ENCODE peak calls at places on chromosomes 16 and 17, in nine cellular contexts. One of them, this sample, is unnamed.

GRCh38 chr17:73770115-73770848 is 126.0 kb upstream of the SDK2 start:
- DNase-seq in PC-9: no peak
- DNase-seq in T-cell: no peak
- DNase-seq in T47D: peak
- DNase-seq in ELR: peak
- DNase-seq in stimulated activated CD8-positive, alpha-beta memory T cell treated with anti-CD3 and anti-CD28 coated beads, Interleukin-15, amount 100 ng/mL, for 24 hours: no peak
- DNase-seq in CD8-positive, alpha-beta T cell: no peak
- DNase-seq in hepatocyte: peak
- DNase-seq in hepatic stellate cell: no peak
- DNase-seq in this sample: peak

GRCh38 chr16:10205688-10206087 is 23.5 kb upstream of the GRIN2A start:
- DNase-seq in PC-9: no peak
- DNase-seq in T-cell: no peak
- DNase-seq in T47D: no peak
- DNase-seq in ELR: no peak
- DNase-seq in stimulated activated CD8-positive, alpha-beta memory T cell treated with anti-CD3 and anti-CD28 coated beads, Interleukin-15, amount 100 ng/mL, for 24 hours: no peak
- DNase-seq in CD8-positive, alpha-beta T cell: no peak
- DNase-seq in hepatocyte: no peak
- DNase-seq in hepatic stellate cell: no peak
- DNase-seq in this sample: no peak

GRCh38 chr16:31460582-31461002 is 1.3 kb downstream of the ARMC5 start:
- DNase-seq in PC-9: peak
- DNase-seq in T-cell: no peak
- DNase-seq in T47D: peak
- DNase-seq in ELR: peak
- DNase-seq in stimulated activated CD8-positive, alpha-beta memory T cell treated with anti-CD3 and anti-CD28 coated beads, Interleukin-15, amount 100 ng/mL, for 24 hours: no peak
- DNase-seq in CD8-positive, alpha-beta T cell: no peak
- DNase-seq in hepatocyte: peak
- DNase-seq in hepatic stellate cell: no peak
- DNase-seq in this sample: no peak

GRCh38 chr17:4375039-4375748 is 8.7 kb upstream of the UBE2G1 start:
- DNase-seq in PC-9: no peak
- DNase-seq in T-cell: peak
- DNase-seq in T47D: no peak
- DNase-seq in ELR: no peak
- DNase-seq in stimulated activated CD8-positive, alpha-beta memory T cell treated with anti-CD3 and anti-CD28 coated beads, Interleukin-15, amount 100 ng/mL, for 24 hours: no peak
- DNase-seq in CD8-positive, alpha-beta T cell: peak
- DNase-seq in hepatocyte: no peak
- DNase-seq in hepatic stellate cell: no peak
- DNase-seq in this sample: no peak

GRCh38 chr17:7612294-7612640 is 2.4 kb downstream of the FXR2 start:
- DNase-seq in PC-9: no peak
- DNase-seq in T-cell: no peak
- DNase-seq in T47D: no peak
- DNase-seq in ELR: no peak
- DNase-seq in stimulated activated CD8-positive, alpha-beta memory T cell treated with anti-CD3 and anti-CD28 coated beads, Interleukin-15, amount 100 ng/mL, for 24 hours: no peak
- DNase-seq in CD8-positive, alpha-beta T cell: no peak
- DNase-seq in hepatocyte: no peak
- DNase-seq in hepatic stellate cell: no peak
- DNase-seq in this sample: no peak

GRCh38 chr16:51952500-51952899 is 594.4 kb downstream of the TOX3 start:
- DNase-seq in PC-9: no peak
- DNase-seq in T-cell: no peak
- DNase-seq in T47D: no peak
- DNase-seq in ELR: no peak
- DNase-seq in stimulated activated CD8-positive, alpha-beta memory T cell treated with anti-CD3 and anti-CD28 coated beads, Interleukin-15, amount 100 ng/mL, for 24 hours: no peak
- DNase-seq in CD8-positive, alpha-beta T cell: no peak
- DNase-seq in hepatocyte: no peak
- DNase-seq in hepatic stellate cell: no peak
- DNase-seq in this sample: no peak

GRCh38 chr17:70320642-70321345 is 151.5 kb downstream of the KCNJ2 start:
- DNase-seq in PC-9: no peak
- DNase-seq in T-cell: no peak
- DNase-seq in T47D: no peak
- DNase-seq in ELR: no peak
- DNase-seq in stimulated activated CD8-positive, alpha-beta memory T cell treated with anti-CD3 and anti-CD28 coated beads, Interleukin-15, amount 100 ng/mL, for 24 hours: no peak
- DNase-seq in CD8-positive, alpha-beta T cell: no peak
- DNase-seq in hepatocyte: peak
- DNase-seq in hepatic stellate cell: no peak
- DNase-seq in this sample: no peak

GRCh38 chr16:4802659-4803287 is 340 bp upstream of the ROGDI start:
- DNase-seq in PC-9: peak
- DNase-seq in T-cell: peak
- DNase-seq in T47D: peak
- DNase-seq in ELR: peak
- DNase-seq in stimulated activated CD8-positive, alpha-beta memory T cell treated with anti-CD3 and anti-CD28 coated beads, Interleukin-15, amount 100 ng/mL, for 24 hours: peak
- DNase-seq in CD8-positive, alpha-beta T cell: peak
- DNase-seq in hepatocyte: peak
- DNase-seq in hepatic stellate cell: peak
- DNase-seq in this sample: peak

GRCh38 chr16:53629607-53630312 is 73.9 kb downstream of the RPGRIP1L start:
- DNase-seq in PC-9: no peak
- DNase-seq in T-cell: no peak
- DNase-seq in T47D: no peak
- DNase-seq in ELR: no peak
- DNase-seq in stimulated activated CD8-positive, alpha-beta memory T cell treated with anti-CD3 and anti-CD28 coated beads, Interleukin-15, amount 100 ng/mL, for 24 hours: no peak
- DNase-seq in CD8-positive, alpha-beta T cell: no peak
- DNase-seq in hepatocyte: no peak
- DNase-seq in hepatic stellate cell: no peak
- DNase-seq in this sample: no peak

GRCh38 chr17:49955157-49955556 is 13.8 kb upstream of the DLX4 start:
- DNase-seq in PC-9: peak
- DNase-seq in T-cell: no peak
- DNase-seq in T47D: no peak
- DNase-seq in ELR: peak
- DNase-seq in stimulated activated CD8-positive, alpha-beta memory T cell treated with anti-CD3 and anti-CD28 coated beads, Interleukin-15, amount 100 ng/mL, for 24 hours: no peak
- DNase-seq in CD8-positive, alpha-beta T cell: no peak
- DNase-seq in hepatocyte: no peak
- DNase-seq in hepatic stellate cell: no peak
- DNase-seq in this sample: no peak

GRCh38 chr17:82463881-82464566 is 5.5 kb downstream of the NARF start:
- DNase-seq in PC-9: no peak
- DNase-seq in T-cell: no peak
- DNase-seq in T47D: no peak
- DNase-seq in ELR: no peak
- DNase-seq in stimulated activated CD8-positive, alpha-beta memory T cell treated with anti-CD3 and anti-CD28 coated beads, Interleukin-15, amount 100 ng/mL, for 24 hours: no peak
- DNase-seq in CD8-positive, alpha-beta T cell: no peak
- DNase-seq in hepatocyte: no peak
- DNase-seq in hepatic stellate cell: no peak
- DNase-seq in this sample: no peak

GRCh38 chr16:86692476-86692875 is 114.1 kb downstream of the FOXL1 start:
- DNase-seq in PC-9: no peak
- DNase-seq in T-cell: no peak
- DNase-seq in T47D: no peak
- DNase-seq in ELR: no peak
- DNase-seq in stimulated activated CD8-positive, alpha-beta memory T cell treated with anti-CD3 and anti-CD28 coated beads, Interleukin-15, amount 100 ng/mL, for 24 hours: no peak
- DNase-seq in CD8-positive, alpha-beta T cell: no peak
- DNase-seq in hepatocyte: no peak
- DNase-seq in hepatic stellate cell: no peak
- DNase-seq in this sample: no peak

GRCh38 chr17:44779211-44780025 is 20.6 kb downstream of the ADAM11 start:
- DNase-seq in PC-9: peak
- DNase-seq in T-cell: peak
- DNase-seq in T47D: peak
- DNase-seq in ELR: peak
- DNase-seq in stimulated activated CD8-positive, alpha-beta memory T cell treated with anti-CD3 and anti-CD28 coated beads, Interleukin-15, amount 100 ng/mL, for 24 hours: peak
- DNase-seq in CD8-positive, alpha-beta T cell: peak
- DNase-seq in hepatocyte: peak
- DNase-seq in hepatic stellate cell: peak
- DNase-seq in this sample: peak

GRCh38 chr16:4624827-4625616 is 396 bp downstream of the MGRN1 start:
- DNase-seq in PC-9: no peak
- DNase-seq in T-cell: peak
- DNase-seq in T47D: peak
- DNase-seq in ELR: peak
- DNase-seq in stimulated activated CD8-positive, alpha-beta memory T cell treated with anti-CD3 and anti-CD28 coated beads, Interleukin-15, amount 100 ng/mL, for 24 hours: peak
- DNase-seq in CD8-positive, alpha-beta T cell: peak
- DNase-seq in hepatocyte: peak
- DNase-seq in hepatic stellate cell: peak
- DNase-seq in this sample: no peak

GRCh38 chr17:57448288-57449283 is 192.3 kb downstream of the MSI2 start:
- DNase-seq in PC-9: no peak
- DNase-seq in T-cell: no peak
- DNase-seq in T47D: no peak
- DNase-seq in ELR: no peak
- DNase-seq in stimulated activated CD8-positive, alpha-beta memory T cell treated with anti-CD3 and anti-CD28 coated beads, Interleukin-15, amount 100 ng/mL, for 24 hours: no peak
- DNase-seq in CD8-positive, alpha-beta T cell: no peak
- DNase-seq in hepatocyte: no peak
- DNase-seq in hepatic stellate cell: no peak
- DNase-seq in this sample: no peak

GRCh38 chr17:78923660-78924453 is 1.3 kb downstream of the TIMP2 start:
- DNase-seq in PC-9: peak
- DNase-seq in T-cell: peak
- DNase-seq in T47D: peak
- DNase-seq in ELR: peak
- DNase-seq in stimulated activated CD8-positive, alpha-beta memory T cell treated with anti-CD3 and anti-CD28 coated beads, Interleukin-15, amount 100 ng/mL, for 24 hours: no peak
- DNase-seq in CD8-positive, alpha-beta T cell: peak
- DNase-seq in hepatocyte: peak
- DNase-seq in hepatic stellate cell: peak
- DNase-seq in this sample: no peak

GRCh38 chr17:6913608-6914443 is 82.0 kb upstream of the ALOX12 start:
- DNase-seq in PC-9: no peak
- DNase-seq in T-cell: peak
- DNase-seq in T47D: peak
- DNase-seq in ELR: peak
- DNase-seq in stimulated activated CD8-positive, alpha-beta memory T cell treated with anti-CD3 and anti-CD28 coated beads, Interleukin-15, amount 100 ng/mL, for 24 hours: peak
- DNase-seq in CD8-positive, alpha-beta T cell: peak
- DNase-seq in hepatocyte: peak
- DNase-seq in hepatic stellate cell: peak
- DNase-seq in this sample: peak

GRCh38 chr17:7557147-7557764 is 1.3 kb upstream of the TNFSF13 start:
- DNase-seq in PC-9: no peak
- DNase-seq in T-cell: no peak
- DNase-seq in T47D: no peak
- DNase-seq in ELR: no peak
- DNase-seq in stimulated activated CD8-positive, alpha-beta memory T cell treated with anti-CD3 and anti-CD28 coated beads, Interleukin-15, amount 100 ng/mL, for 24 hours: no peak
- DNase-seq in CD8-positive, alpha-beta T cell: no peak
- DNase-seq in hepatocyte: no peak
- DNase-seq in hepatic stellate cell: no peak
- DNase-seq in this sample: no peak

GRCh38 chr17:62755139-62755851 is 52.8 kb downstream of the MARCHF10 start:
- DNase-seq in PC-9: no peak
- DNase-seq in T-cell: no peak
- DNase-seq in T47D: peak
- DNase-seq in ELR: no peak
- DNase-seq in stimulated activated CD8-positive, alpha-beta memory T cell treated with anti-CD3 and anti-CD28 coated beads, Interleukin-15, amount 100 ng/mL, for 24 hours: no peak
- DNase-seq in CD8-positive, alpha-beta T cell: no peak
- DNase-seq in hepatocyte: peak
- DNase-seq in hepatic stellate cell: no peak
- DNase-seq in this sample: no peak

GRCh38 chr17:76166168-76166567 is 25.1 kb upstream of the FOXJ1 start:
- DNase-seq in PC-9: no peak
- DNase-seq in T-cell: no peak
- DNase-seq in T47D: no peak
- DNase-seq in ELR: peak
- DNase-seq in stimulated activated CD8-positive, alpha-beta memory T cell treated with anti-CD3 and anti-CD28 coated beads, Interleukin-15, amount 100 ng/mL, for 24 hours: no peak
- DNase-seq in CD8-positive, alpha-beta T cell: no peak
- DNase-seq in hepatocyte: no peak
- DNase-seq in hepatic stellate cell: no peak
- DNase-seq in this sample: no peak

GRCh38 chr17:7573324-7574080 is 5.9 kb upstream of the CD68 start:
- DNase-seq in PC-9: peak
- DNase-seq in T-cell: peak
- DNase-seq in T47D: peak
- DNase-seq in ELR: peak
- DNase-seq in stimulated activated CD8-positive, alpha-beta memory T cell treated with anti-CD3 and anti-CD28 coated beads, Interleukin-15, amount 100 ng/mL, for 24 hours: peak
- DNase-seq in CD8-positive, alpha-beta T cell: peak
- DNase-seq in hepatocyte: peak
- DNase-seq in hepatic stellate cell: peak
- DNase-seq in this sample: peak

GRCh38 chr17:39573447-39574298 is 34.0 kb downstream of the NEUROD2 start:
- DNase-seq in PC-9: peak
- DNase-seq in T-cell: peak
- DNase-seq in T47D: peak
- DNase-seq in ELR: peak
- DNase-seq in stimulated activated CD8-positive, alpha-beta memory T cell treated with anti-CD3 and anti-CD28 coated beads, Interleukin-15, amount 100 ng/mL, for 24 hours: no peak
- DNase-seq in CD8-positive, alpha-beta T cell: peak
- DNase-seq in hepatocyte: peak
- DNase-seq in hepatic stellate cell: peak
- DNase-seq in this sample: no peak

GRCh38 chr16:78666318-78666717 is 566.9 kb downstream of the WWOX start:
- DNase-seq in PC-9: no peak
- DNase-seq in T-cell: no peak
- DNase-seq in T47D: no peak
- DNase-seq in ELR: no peak
- DNase-seq in stimulated activated CD8-positive, alpha-beta memory T cell treated with anti-CD3 and anti-CD28 coated beads, Interleukin-15, amount 100 ng/mL, for 24 hours: no peak
- DNase-seq in CD8-positive, alpha-beta T cell: no peak
- DNase-seq in hepatocyte: no peak
- DNase-seq in hepatic stellate cell: no peak
- DNase-seq in this sample: no peak

GRCh38 chr16:31105677-31106213 is 2.4 kb upstream of the BCKDK start:
- DNase-seq in PC-9: peak
- DNase-seq in T-cell: peak
- DNase-seq in T47D: peak
- DNase-seq in ELR: peak
- DNase-seq in stimulated activated CD8-positive, alpha-beta memory T cell treated with anti-CD3 and anti-CD28 coated beads, Interleukin-15, amount 100 ng/mL, for 24 hours: peak
- DNase-seq in CD8-positive, alpha-beta T cell: peak
- DNase-seq in hepatocyte: peak
- DNase-seq in hepatic stellate cell: peak
- DNase-seq in this sample: no peak

GRCh38 chr16:2966803-2967184 is 2.4 kb upstream of the PAQR4 start:
- DNase-seq in PC-9: no peak
- DNase-seq in T-cell: no peak
- DNase-seq in T47D: no peak
- DNase-seq in ELR: no peak
- DNase-seq in stimulated activated CD8-positive, alpha-beta memory T cell treated with anti-CD3 and anti-CD28 coated beads, Interleukin-15, amount 100 ng/mL, for 24 hours: no peak
- DNase-seq in CD8-positive, alpha-beta T cell: no peak
- DNase-seq in hepatocyte: no peak
- DNase-seq in hepatic stellate cell: no peak
- DNase-seq in this sample: no peak

GRCh38 chr16:30997887-30998711 is 12.3 kb downstream of the STX1B start:
- DNase-seq in PC-9: peak
- DNase-seq in T-cell: no peak
- DNase-seq in T47D: no peak
- DNase-seq in ELR: peak
- DNase-seq in stimulated activated CD8-positive, alpha-beta memory T cell treated with anti-CD3 and anti-CD28 coated beads, Interleukin-15, amount 100 ng/mL, for 24 hours: no peak
- DNase-seq in CD8-positive, alpha-beta T cell: no peak
- DNase-seq in hepatocyte: peak
- DNase-seq in hepatic stellate cell: peak
- DNase-seq in this sample: no peak

GRCh38 chr16:31711344-31711845 is 162.2 kb upstream of the ZNF267 start:
- DNase-seq in PC-9: no peak
- DNase-seq in T-cell: no peak
- DNase-seq in T47D: no peak
- DNase-seq in ELR: no peak
- DNase-seq in stimulated activated CD8-positive, alpha-beta memory T cell treated with anti-CD3 and anti-CD28 coated beads, Interleukin-15, amount 100 ng/mL, for 24 hours: no peak
- DNase-seq in CD8-positive, alpha-beta T cell: no peak
- DNase-seq in hepatocyte: no peak
- DNase-seq in hepatic stellate cell: no peak
- DNase-seq in this sample: no peak

GRCh38 chr17:1724351-1724868 is at the start of gene WDR81:
- DNase-seq in PC-9: peak
- DNase-seq in T-cell: peak
- DNase-seq in T47D: peak
- DNase-seq in ELR: peak
- DNase-seq in stimulated activated CD8-positive, alpha-beta memory T cell treated with anti-CD3 and anti-CD28 coated beads, Interleukin-15, amount 100 ng/mL, for 24 hours: peak
- DNase-seq in CD8-positive, alpha-beta T cell: peak
- DNase-seq in hepatocyte: peak
- DNase-seq in hepatic stellate cell: peak
- DNase-seq in this sample: no peak

GRCh38 chr16:1183235-1183907 is 30.5 kb downstream of the CACNA1H start:
- DNase-seq in PC-9: no peak
- DNase-seq in T-cell: no peak
- DNase-seq in T47D: peak
- DNase-seq in ELR: no peak
- DNase-seq in stimulated activated CD8-positive, alpha-beta memory T cell treated with anti-CD3 and anti-CD28 coated beads, Interleukin-15, amount 100 ng/mL, for 24 hours: no peak
- DNase-seq in CD8-positive, alpha-beta T cell: no peak
- DNase-seq in hepatocyte: peak
- DNase-seq in hepatic stellate cell: peak
- DNase-seq in this sample: peak

GRCh38 chr16:2858245-2859025 is 465 bp upstream of the PRSS22 start:
- DNase-seq in PC-9: peak
- DNase-seq in T-cell: no peak
- DNase-seq in T47D: peak
- DNase-seq in ELR: peak
- DNase-seq in stimulated activated CD8-positive, alpha-beta memory T cell treated with anti-CD3 and anti-CD28 coated beads, Interleukin-15, amount 100 ng/mL, for 24 hours: no peak
- DNase-seq in CD8-positive, alpha-beta T cell: no peak
- DNase-seq in hepatocyte: peak
- DNase-seq in hepatic stellate cell: no peak
- DNase-seq in this sample: no peak

GRCh38 chr17:35900280-35900679 is 20.1 kb upstream of the CCL5 start:
- DNase-seq in PC-9: no peak
- DNase-seq in T-cell: no peak
- DNase-seq in T47D: no peak
- DNase-seq in ELR: no peak
- DNase-seq in stimulated activated CD8-positive, alpha-beta memory T cell treated with anti-CD3 and anti-CD28 coated beads, Interleukin-15, amount 100 ng/mL, for 24 hours: no peak
- DNase-seq in CD8-positive, alpha-beta T cell: no peak
- DNase-seq in hepatocyte: no peak
- DNase-seq in hepatic stellate cell: no peak
- DNase-seq in this sample: no peak

This sample was measured in smooth muscle cell of the brain vasculature.